ENCODE peak calls at places on chromosome 22, in four cellular contexts. M is breast epithelium, U is ascending aorta, C is ovary. Y is an unnamed sample.
A peak's percentile ranks its signal among the peaks of the same experiment; 100 is the strongest.

GRCh38 chr22:39956932-39957664 is 3.1 kb upstream of the TMA7B start:
- DNase-seq in U (no peak), M (no peak), C (no peak), Y (no peak)

GRCh38 chr22:41446057-41446501 is 522 bp downstream of the TOB2 start:
- DNase-seq in U (no peak), M (no peak), C (peak; percentile 66), Y (no peak)

GRCh38 chr22:46147471-46148267 is 2.7 kb upstream of the PPARA start:
- DNase-seq in C (peak; percentile 69), U (no peak), M (no peak), Y (peak; percentile 60)

GRCh38 chr22:36197601-36198146 is 3.9 kb downstream of the APOL4 start:
- DNase-seq in C (peak; percentile 63), U (no peak), M (peak; percentile 20), Y (no peak)

GRCh38 chr22:36065775-36066544 is 37.3 kb upstream of the RBFOX2 start:
- DNase-seq in U (peak; percentile 77), C (peak; percentile 93), M (peak; percentile 86), Y (peak; percentile 96)

GRCh38 chr22:36166086-36166485 is 5.5 kb upstream of the APOL3 start:
- DNase-seq in C (no peak), U (no peak), M (no peak), Y (no peak)

GRCh38 chr22:40610329-40610850 is 26.1 kb downstream of the MRTFA start:
- DNase-seq in M (no peak), C (no peak), U (no peak), Y (no peak)

GRCh38 chr22:50257451-50258360 is 3.8 kb downstream of the MAPK12 start:
- DNase-seq in C (no peak), M (no peak), U (no peak), Y (peak; percentile 72)

GRCh38 chr22:38657248-38657909 is 941 bp downstream of the CBY1 start:
- DNase-seq in C (no peak), U (no peak), M (no peak), Y (no peak)

GRCh38 chr22:23216331-23217170 is 36.2 kb downstream of the BCR start:
- DNase-seq in M (no peak), C (peak; percentile 23), U (no peak), Y (no peak)

GRCh38 chr22:46547883-46548244 is 10.4 kb upstream of the CELSR1 start:
- DNase-seq in U (peak; percentile 76), M (peak; percentile 62), C (no peak), Y (peak; percentile 83)

GRCh38 chr22:47162865-47163264 is 400.4 kb downstream of the TBC1D22A start:
- DNase-seq in C (peak; percentile 28), M (no peak), U (no peak), Y (peak; percentile 19)

GRCh38 chr22:32531955-32532818 is 57.6 kb downstream of the FBXO7 start:
- DNase-seq in C (no peak), U (no peak), M (peak; percentile 88), Y (peak; percentile 78)

GRCh38 chr22:48808038-48808960 is 1019.4 kb downstream of the BRD1 start:
- DNase-seq in M (no peak), C (no peak), U (no peak), Y (no peak)

GRCh38 chr22:48210812-48211211 is 1448.4 kb downstream of the TBC1D22A start:
- DNase-seq in C (no peak), U (no peak), M (no peak), Y (no peak)

GRCh38 chr22:38878001-38878400 is 6.0 kb upstream of the CBX6 start:
- DNase-seq in U (no peak), C (no peak), M (no peak), Y (no peak)

GRCh38 chr22:38766076-38766777 is 10.4 kb upstream of the SUN2 start:
- DNase-seq in U (no peak), M (peak; percentile 72), C (peak; percentile 78), Y (peak; percentile 44)

GRCh38 chr22:49299821-49300231 is 527.8 kb downstream of the BRD1 start:
- DNase-seq in C (no peak), M (no peak), U (no peak), Y (peak; percentile 15)

DNA sequence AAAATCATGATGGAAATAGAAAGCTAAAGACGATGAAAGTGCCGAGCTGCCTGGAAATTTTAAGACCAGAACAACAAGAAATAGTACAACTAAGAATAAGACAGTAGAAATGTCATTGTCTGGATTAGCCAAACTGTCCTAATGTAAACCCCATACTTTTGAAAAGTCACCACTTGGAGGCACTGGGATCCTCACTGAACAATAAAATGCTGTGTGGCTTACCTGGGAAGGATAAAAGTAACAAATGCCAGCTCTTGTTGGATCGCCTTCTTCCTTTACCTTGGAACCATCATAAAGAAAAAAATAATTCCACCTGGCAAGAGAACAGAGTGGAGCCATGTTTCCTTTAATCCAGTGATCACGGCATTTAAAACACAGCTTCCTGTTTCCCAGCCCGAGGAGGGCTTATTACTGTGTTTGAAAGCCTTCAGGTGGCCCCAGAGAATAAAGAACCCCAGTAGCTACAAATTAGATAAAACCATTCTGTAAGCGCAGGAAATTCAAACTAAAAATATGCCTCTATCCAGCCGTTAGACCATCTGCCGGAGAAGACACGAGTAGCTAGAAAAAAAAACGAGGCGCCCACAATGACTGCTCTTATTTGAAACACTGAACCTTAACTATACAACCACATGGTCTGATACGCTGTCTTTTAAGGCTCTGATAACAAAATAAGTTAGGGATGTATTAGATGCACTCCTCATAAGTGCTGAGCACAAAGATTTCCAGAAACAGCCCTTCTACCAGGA is 4.4 kb downstream of the HPS4 start:
- DNase-seq in C (no peak), M (no peak), U (no peak), Y (no peak)
- TF ChIP-seq CTCF in C (no peak), M (no peak), U (no peak), Y (no peak)

DNA sequence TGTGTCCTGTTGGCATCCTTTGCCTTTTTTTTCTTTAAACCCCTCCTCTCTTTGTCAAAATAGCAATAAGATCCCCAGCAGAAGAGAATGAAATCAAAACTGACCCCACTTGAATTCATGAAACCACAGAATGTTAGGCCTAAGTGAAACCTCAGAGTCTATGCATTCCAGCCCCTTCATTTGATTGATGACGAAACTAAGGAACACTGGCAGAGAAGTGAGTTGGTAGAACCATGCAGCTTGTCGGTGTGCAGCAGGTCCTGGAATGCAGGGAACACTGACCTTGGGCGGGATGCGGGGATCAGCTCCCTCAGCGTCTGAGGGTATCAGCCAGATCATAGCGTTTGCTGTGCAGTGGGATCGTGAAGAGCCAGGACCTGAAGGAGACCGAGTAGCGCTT is 57.5 kb downstream of the GRK3 start:
- DNase-seq in M (no peak), C (no peak), U (no peak), Y (no peak)
- H3K27ac ChIP-seq in M (no peak overlapping the region), C (no peak overlapping the region), U (no peak overlapping the region), Y (no peak overlapping the region)

GRCh38 chr22:20393705-20394476 is at the start of gene ZNF74:
- DNase-seq in M (peak; percentile 84), C (peak; percentile 91), U (peak; percentile 62), Y (peak; percentile 94)
- TF ChIP-seq CTCF in M (no peak), C (no peak), U (no peak), Y (no peak)

DNA sequence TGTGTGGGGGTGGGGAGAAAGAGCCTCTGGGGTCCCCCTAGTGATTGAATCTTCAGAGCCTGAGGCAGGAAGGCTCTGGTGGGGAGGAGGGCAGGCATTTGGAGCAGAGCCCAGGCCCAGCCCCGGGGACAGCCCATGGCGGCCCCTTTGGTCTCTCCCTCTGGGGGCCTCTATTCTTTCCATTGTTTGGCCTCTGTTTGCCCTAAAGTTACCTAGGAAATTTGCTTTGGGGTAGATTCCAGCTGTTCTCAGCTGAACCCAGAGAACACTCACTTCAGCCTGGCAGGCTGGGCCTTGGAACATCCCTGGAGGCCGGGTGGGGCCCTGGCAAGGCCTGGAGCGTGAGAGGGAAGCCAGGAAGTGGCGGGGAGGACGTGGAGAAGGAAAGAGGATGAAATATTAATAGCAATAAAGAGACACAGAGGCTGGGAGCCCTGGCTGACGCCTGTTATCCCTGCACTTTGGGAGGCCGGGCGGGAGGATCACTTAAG is 22.9 kb upstream of the A4GALT start:
- DNase-seq in U (peak; percentile 55), C (peak; percentile 86), M (no peak), Y (peak; percentile 88)
- H3K27ac ChIP-seq in U (peak overlapping the region; percentile 71), C (no peak overlapping the region), M (peak overlapping the region; percentile 62), Y (peak overlapping the region; percentile 76)

GRCh38 chr22:37508431-37508963 is 10.7 kb downstream of the CARD10 start:
- DNase-seq in M (no peak), U (no peak), C (no peak), Y (peak; percentile 85)
- TF ChIP-seq CTCF in M (no peak), U (no peak), C (no peak), Y (peak; percentile 58)

GRCh38 chr22:45105281-45105700 is 58.4 kb upstream of the NUP50 start:
- DNase-seq in C (no peak), M (no peak), U (no peak), Y (no peak)
- H3K27ac ChIP-seq in C (no peak overlapping the region), M (no peak overlapping the region), U (no peak overlapping the region), Y (no peak overlapping the region)

DNA sequence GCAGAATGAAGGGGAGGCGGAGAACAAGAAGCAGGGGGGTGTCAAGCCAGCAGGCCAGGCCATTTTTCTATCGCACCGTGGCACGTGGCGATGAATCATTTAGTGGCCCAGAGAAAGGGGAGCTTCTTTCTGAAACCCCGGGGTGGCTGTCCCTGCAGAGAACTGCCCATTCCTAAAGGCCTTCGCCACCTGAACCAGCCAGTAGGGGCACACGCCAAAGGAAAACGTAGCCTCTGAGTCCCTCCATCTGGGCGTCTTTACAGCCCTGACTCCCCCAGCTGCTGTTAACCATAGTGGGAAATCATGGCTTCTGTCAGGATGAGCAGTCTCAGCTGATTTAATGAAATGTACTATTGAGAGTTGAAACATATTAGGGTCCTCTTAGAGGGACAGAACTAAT is 8.9 kb downstream of the ASPHD2 start:
- DNase-seq in C (no peak), U (no peak), M (no peak), Y (no peak)
- TF ChIP-seq CTCF in C (no peak), U (no peak), M (no peak), Y (no peak)

GRCh38 chr22:28027453-28028448 is 108.7 kb upstream of the PITPNB start:
- DNase-seq in M (peak; percentile 65), C (peak; percentile 60), U (no peak), Y (no peak)
- H3K27ac ChIP-seq in M (peak overlapping the region; percentile 52), C (no peak overlapping the region), U (peak overlapping the region; percentile 63), Y (peak overlapping the region; percentile 59)

GRCh38 chr22:43749473-43749872 is 62.6 kb downstream of the EFCAB6 start:
- DNase-seq in C (no peak), M (no peak), U (no peak), Y (no peak)

GRCh38 chr22:43750751-43751150 is 61.4 kb downstream of the EFCAB6 start:
- DNase-seq in U (no peak), C (no peak), M (no peak), Y (no peak)

GRCh38 chr22:43745783-43746356 is 66.2 kb downstream of the EFCAB6 start:
- DNase-seq in U (no peak), C (no peak), M (no peak), Y (no peak)

GRCh38 chr22:43743929-43744643 is 68.0 kb downstream of the EFCAB6 start:
- DNase-seq in M (no peak), U (no peak), C (no peak), Y (no peak)

DNA sequence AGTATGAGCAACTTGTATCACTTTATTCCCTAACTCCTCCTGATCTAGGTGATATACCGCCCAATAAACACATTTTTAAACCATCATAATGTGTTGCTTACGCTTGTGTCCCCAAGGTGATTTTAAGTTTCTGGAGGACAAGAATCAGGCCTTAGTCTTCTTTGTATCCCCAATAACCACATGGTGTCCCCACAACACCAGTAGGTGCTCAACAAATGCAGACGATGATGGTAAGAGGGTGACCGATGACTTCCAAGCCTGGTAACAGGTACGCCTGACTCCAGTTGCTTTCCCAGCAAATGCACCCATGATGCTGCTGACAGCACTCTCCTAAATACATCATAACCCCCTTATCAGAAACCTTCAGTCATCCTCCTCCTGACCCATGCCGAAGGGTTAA is 64.2 kb downstream of the EFCAB6 start:
- DNase-seq in M (no peak), C (no peak), U (no peak), Y (no peak)
- TF ChIP-seq CTCF in M (no peak), C (no peak), U (no peak), Y (no peak)

GRCh38 chr22:19172213-19173046 is 6.1 kb downstream of the SLC25A1 start:
- DNase-seq in U (no peak), M (no peak), C (no peak), Y (no peak)
- H3K27ac ChIP-seq in U (peak overlapping the region; percentile 96), M (peak overlapping the region; percentile 88), C (peak overlapping the region; percentile 66), Y (peak overlapping the region; percentile 87)